ENCODE peak calls at places on chromosomes 2 and 18, in eight cellular contexts. H is H9; U is GM18507; M is activated CD4-positive, alpha-beta T cell treated with anti-CD3 and anti-CD28 coated beads, Interleukin-2, amount 10 ng/mL, durations not matched to agents 7 days and 5 days; E is activated CD4-positive, CD25-positive, alpha-beta regulatory T cell treated with anti-CD3 and anti-CD28 coated beads, Interleukin-2, amount 50 U/mL, for 72 hours; P is body of pancreas; A is neural crest cell; G is adipocyte. C is an unnamed sample.

GRCh38 chr2:184945306-184945705 is 347.0 kb downstream of the ZNF804A start:
- DNase-seq in H (no peak), U (no peak), M (no peak), E (no peak), P (no peak), A (no peak), G (no peak), C (no peak)

GRCh38 chr2:119821266-119821665 is 61.5 kb downstream of the PTPN4 start:
- DNase-seq in H (no peak), U (no peak), M (no peak), E (no peak), P (no peak), A (no peak), G (no peak), C (peak)

GRCh38 chr2:240638517-240639160 is 13.4 kb downstream of the GPR35 start:
- DNase-seq in H (no peak), U (no peak), M (no peak), E (no peak), P (no peak), A (no peak), G (peak), C (no peak)

GRCh38 chr2:240452471-240453256 is 17.2 kb downstream of the GPC1 start:
- DNase-seq in H (peak), U (no peak), M (no peak), E (no peak), P (peak), A (peak), G (peak), C (no peak)

GRCh38 chr2:43192939-43193651 is 33.3 kb downstream of the ZFP36L2 start:
- DNase-seq in H (no peak), U (no peak), M (no peak), E (no peak), P (no peak), A (no peak), G (no peak), C (no peak)

GRCh38 chr2:158600155-158600802 is 143.5 kb downstream of the PKP4 start:
- DNase-seq in H (no peak), U (no peak), M (no peak), E (no peak), P (peak), A (no peak), G (peak), C (no peak)

GRCh38 chr18:3012306-3012919 is 531 bp downstream of the LPIN2 start:
- DNase-seq in H (peak), U (no peak), M (peak), E (no peak), P (peak), A (no peak), G (peak), C (peak)

GRCh38 chr2:181310967-181311366 is 146.2 kb upstream of the ITGA4 start:
- DNase-seq in H (no peak), U (no peak), M (no peak), E (no peak), P (no peak), A (no peak), G (no peak), C (no peak)

GRCh38 chr18:72895548-72895947 is 27.8 kb upstream of the NETO1 start:
- DNase-seq in H (no peak), U (no peak), M (no peak), E (no peak), P (no peak), A (no peak), G (no peak), C (no peak)

GRCh38 chr2:88199912-88200682 is 30.0 kb downstream of the THNSL2 start:
- DNase-seq in H (peak), U (no peak), M (no peak), E (peak), P (peak), A (peak), G (peak), C (peak)

GRCh38 chr2:232878855-232879617 is 9.0 kb downstream of the SNORC start:
- DNase-seq in H (no peak), U (no peak), M (no peak), E (no peak), P (no peak), A (no peak), G (no peak), C (no peak)

GRCh38 chr2:217055624-217056023 is 195.8 kb upstream of the TNP1 start:
- DNase-seq in H (no peak), U (no peak), M (no peak), E (no peak), P (no peak), A (no peak), G (no peak), C (no peak)

GRCh38 chr2:28949617-28950305 is 31.3 kb upstream of the TOGARAM2 start:
- DNase-seq in H (peak), U (no peak), M (no peak), E (no peak), P (no peak), A (no peak), G (no peak), C (no peak)

GRCh38 chr2:235659767-235660322 is 166.0 kb downstream of the AGAP1 start:
- DNase-seq in H (no peak), U (no peak), M (no peak), E (no peak), P (peak), A (no peak), G (peak), C (no peak)

GRCh38 chr2:102166189-102166845 is 20.5 kb upstream of the IL1RL2 start:
- DNase-seq in H (no peak), U (no peak), M (no peak), E (no peak), P (peak), A (no peak), G (peak), C (no peak)

GRCh38 chr2:73987948-73988700 is 3.4 kb downstream of the TET3 start:
- DNase-seq in H (no peak), U (no peak), M (no peak), E (no peak), P (no peak), A (no peak), G (no peak), C (no peak)

GRCh38 chr18:58997811-58998337 is 133.2 kb downstream of the ZNF532 start:
- DNase-seq in H (no peak), U (no peak), M (no peak), E (no peak), P (no peak), A (no peak), G (peak), C (no peak)

GRCh38 chr18:70256994-70257393 is 31.9 kb upstream of the SOCS6 start:
- DNase-seq in H (no peak), U (no peak), M (no peak), E (no peak), P (no peak), A (no peak), G (no peak), C (no peak)

GRCh38 chr2:240166761-240167587 is 26.5 kb upstream of the OTOS start:
- DNase-seq in H (no peak), U (no peak), M (no peak), E (no peak), P (no peak), A (no peak), G (no peak), C (peak)